ENCODE peak calls at places on chromosomes 16 and 17, in eight cellular contexts. Y is esophagus squamous epithelium, O is ovary, T is adrenal gland, S is lower leg skin, P is Peyer's patch, F is breast epithelium, X is HCT116. U is an unnamed sample.

GRCh38 chr17:21105081-21105480 is 21.7 kb upstream of the DHRS7B start:
- DNase-seq in T (no peak), S (no peak), P (no peak), F (no peak), X (no peak), O (no peak), Y (no peak), U (no peak)

GRCh38 chr17:33452797-33453196 is 159.7 kb upstream of the ASIC2 start:
- DNase-seq in S (no peak), P (no peak), Y (no peak), T (no peak), F (no peak), O (no peak), X (no peak), U (no peak)

GRCh38 chr17:57995076-57995956 is 7.3 kb upstream of the VEZF1 start:
- DNase-seq in O (peak; percentile 42), P (peak; percentile 62), T (peak; percentile 81), F (peak; percentile 59), X (peak; percentile 80), S (peak; percentile 62), Y (no peak), U (no peak)

GRCh38 chr16:22948058-22948602 is 134.2 kb downstream of the HS3ST2 start:
- DNase-seq in T (no peak), P (no peak), Y (no peak), S (no peak), O (no peak), X (no peak), F (no peak), U (no peak)

GRCh38 chr17:77404812-77405581 is 264.2 kb downstream of the SEC14L1 start:
- DNase-seq in T (peak; percentile 63), Y (no peak), O (no peak), P (no peak), X (no peak), F (no peak), S (no peak), U (no peak)

GRCh38 chr16:79437764-79438728 is 162.5 kb downstream of the MAF start:
- DNase-seq in Y (no peak), O (peak; percentile 44), F (no peak), T (peak; percentile 61), P (no peak), S (no peak), X (no peak), U (no peak)

GRCh38 chr17:68771867-68772515 is 170.8 kb upstream of the FAM20A start:
- DNase-seq in S (no peak), T (peak; percentile 44), P (no peak), Y (no peak), X (peak; percentile 62), F (no peak), O (no peak), U (no peak)

GRCh38 chr17:77394540-77395295 is 253.9 kb downstream of the SEC14L1 start:
- DNase-seq in S (no peak), Y (no peak), F (peak; percentile 76), O (no peak), X (peak; percentile 19), P (peak; percentile 70), T (peak; percentile 78), U (no peak)

GRCh38 chr16:57799619-57800212 is 2.6 kb downstream of the KIFC3 start:
- DNase-seq in F (no peak), S (no peak), Y (no peak), O (no peak), T (no peak), P (peak; percentile 32), X (no peak), U (no peak)

GRCh38 chr17:50166518-50167181 is 845 bp downstream of the SGCA start:
- DNase-seq in F (no peak), O (no peak), X (no peak), Y (no peak), T (no peak), S (no peak), P (no peak), U (no peak)

GRCh38 chr17:4679652-4680051 is 24.3 kb downstream of the PELP1 start:
- DNase-seq in Y (no peak), T (no peak), S (no peak), P (no peak), O (no peak), X (peak; percentile 32), F (no peak), U (no peak)

GRCh38 chr17:46764709-46765401 is 53.6 kb downstream of the WNT3 start:
- DNase-seq in X (no peak), P (no peak), O (no peak), T (peak; percentile 76), F (no peak), S (no peak), Y (no peak), U (no peak)

GRCh38 chr17:82938486-82939212 is 98.8 kb upstream of the ZNF750 start:
- DNase-seq in O (no peak), F (no peak), X (no peak), Y (no peak), P (peak; percentile 9), T (no peak), S (no peak), U (no peak)

GRCh38 chr17:78558181-78558850 is 18.9 kb downstream of the DNAH17 start:
- DNase-seq in S (no peak), F (no peak), Y (no peak), P (no peak), T (no peak), O (no peak), X (peak; percentile 26), U (no peak)

GRCh38 chr16:65772134-65772732 is 594.3 kb upstream of the CDH5 start:
- DNase-seq in Y (no peak), X (no peak), F (no peak), O (no peak), T (no peak), P (no peak), S (no peak), U (no peak)

GRCh38 chr16:56732366-56732765 is 2.4 kb downstream of the NUP93 start:
- DNase-seq in S (no peak), F (no peak), X (no peak), O (no peak), Y (no peak), P (no peak), T (no peak), U (no peak)

GRCh38 chr16:80540516-80541305 is at the start of gene DYNLRB2:
- DNase-seq in Y (peak; percentile 65), T (peak; percentile 95), S (peak; percentile 89), P (peak; percentile 97), O (peak; percentile 93), X (no peak), F (peak; percentile 93), U (peak; percentile 98)

GRCh38 chr16:66858740-66859396 is 14.7 kb downstream of the CA7 start:
- DNase-seq in T (peak; percentile 90), S (no peak), Y (no peak), F (no peak), P (no peak), X (peak; percentile 63), O (no peak), U (no peak)

GRCh38 chr17:3770471-3770870 is 30.5 kb downstream of the ITGAE start:
- DNase-seq in O (no peak), S (no peak), Y (no peak), X (no peak), T (no peak), P (no peak), F (no peak), U (no peak)

GRCh38 chr16:89325861-89326471 is 108.5 kb downstream of the ZNF778 start:
- DNase-seq in Y (no peak), X (no peak), P (peak; percentile 56), S (peak; percentile 47), F (no peak), O (peak; percentile 62), T (peak; percentile 79), U (no peak)

GRCh38 chr17:58902312-58902711 is 146.7 kb downstream of the PPM1E start:
- DNase-seq in X (no peak), T (no peak), P (no peak), O (no peak), F (no peak), Y (no peak), S (no peak), U (no peak)

GRCh38 chr16:28495098-28495793 is 803 bp downstream of the APOBR start:
- DNase-seq in X (no peak), S (no peak), O (no peak), F (no peak), Y (no peak), T (no peak), P (peak; percentile 57), U (no peak)

GRCh38 chr17:78900816-78901215 is 2.2 kb downstream of the CEP295NL start:
- DNase-seq in T (no peak), O (no peak), S (no peak), Y (no peak), P (no peak), X (no peak), F (no peak), U (no peak)

GRCh38 chr16:89281189-89281577 is 63.7 kb downstream of the ZNF778 start:
- DNase-seq in S (no peak), P (no peak), F (no peak), T (no peak), X (no peak), Y (no peak), O (no peak), U (no peak)

GRCh38 chr17:63446218-63446980 is at the start of gene CYB561:
- DNase-seq in X (peak; percentile 46), Y (no peak), O (peak; percentile 84), P (peak; percentile 92), F (peak; percentile 87), S (peak; percentile 63), T (peak; percentile 76), U (no peak)
- TF ChIP-seq POLR2A in X (peak; percentile 71), Y (no peak), O (peak; percentile 56), P (peak; percentile 25), F (no peak), S (no peak), T (no peak), U (peak; percentile 61)

GRCh38 chr16:30996324-30996999 is 11.5 kb downstream of the HSD3B7 start:
- DNase-seq in T (no peak), O (no peak), X (no peak), S (no peak), Y (no peak), P (no peak), F (no peak), U (no peak)
- H3K4me3 ChIP-seq in T (no peak overlapping the region), O (peak overlapping the region; percentile 40), X (peak overlapping the region; percentile 72), S (peak overlapping the region; percentile 38), Y (peak overlapping the region; percentile 56), P (peak overlapping the region; percentile 50), F (peak overlapping the region; percentile 77), U (peak overlapping the region; percentile 44)

DNA sequence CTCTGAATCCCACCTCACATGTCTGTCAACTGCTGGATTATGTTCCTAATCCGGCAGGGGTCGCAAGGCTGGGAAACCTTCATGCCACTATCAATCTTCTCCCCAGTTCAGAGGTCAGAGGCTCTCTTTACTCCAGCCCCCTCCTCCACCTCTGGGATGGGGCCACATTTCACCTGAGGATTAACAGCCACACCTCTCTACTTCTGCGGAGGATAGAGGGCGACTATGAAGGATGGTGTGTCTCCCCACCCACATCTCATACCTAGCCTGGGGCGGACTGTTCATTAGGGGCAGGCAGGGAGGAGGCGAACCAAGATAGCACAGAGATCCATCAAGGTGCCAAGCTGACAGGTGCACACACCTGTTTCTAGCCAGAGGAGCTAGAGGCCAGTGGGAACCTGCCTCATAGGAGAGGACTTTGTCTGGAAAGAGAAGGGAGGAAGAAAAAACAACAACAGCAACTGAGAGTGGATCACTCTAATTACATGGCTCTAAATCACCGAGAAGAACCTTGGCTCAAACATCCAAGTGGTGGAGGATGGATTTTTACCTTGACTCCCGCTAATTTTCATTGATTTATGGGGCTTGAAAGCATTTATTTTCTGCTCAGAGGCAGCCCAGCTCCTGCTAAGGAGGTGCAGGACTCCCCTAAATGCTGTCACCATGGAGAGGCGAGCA is 41.9 kb upstream of the SKAP1 start:
- DNase-seq in P (no peak), X (no peak), S (no peak), F (no peak), O (no peak), Y (no peak), T (no peak), U (no peak)
- TF ChIP-seq CTCF in P (no peak), X (peak; percentile 11), S (no peak), F (no peak), O (no peak), Y (no peak), T (no peak), U (no peak)

GRCh38 chr17:29573871-29574731 is 5.6 kb downstream of the TP53I13 start:
- DNase-seq in X (no peak), Y (no peak), F (peak; percentile 42), P (peak; percentile 44), O (peak; percentile 13), S (no peak), T (peak; percentile 22), U (no peak)
- TF ChIP-seq POLR2A in X (no peak), Y (no peak), F (no peak), P (no peak), O (no peak), S (no peak), T (no peak), U (no peak)

U was measured in vagina.